ENCODE peak calls at places on chromosomes 6 and 20, in five cellular contexts. Z, R, H, V and X are unnamed samples.

GRCh38 chr6:112618796-112619195 is 271.7 kb downstream of the RFPL4B start:
- DNase-seq in Z (no peak), R (peak), V (no peak), H (no peak), X (no peak)

GRCh38 chr6:12163149-12163548 is 127.0 kb upstream of the EDN1 start:
- DNase-seq in R (no peak), V (no peak), H (no peak), Z (no peak), X (no peak)

GRCh38 chr20:38179846-38180245 is 14.8 kb upstream of the TGM2 start:
- DNase-seq in Z (no peak), H (no peak), V (no peak), R (no peak), X (no peak)

GRCh38 chr6:108616544-108616943 is 55.8 kb downstream of the FOXO3 start:
- DNase-seq in R (no peak), H (no peak), V (no peak), Z (no peak), X (no peak)

GRCh38 chr20:36865861-36866149 is 10.1 kb upstream of the TLDC2 start:
- DNase-seq in H (no peak), V (no peak), Z (no peak), R (no peak), X (no peak)

GRCh38 chr20:45937765-45938164 is 3.3 kb downstream of the PCIF1 start:
- DNase-seq in V (no peak), R (no peak), Z (no peak), H (no peak), X (no peak)

GRCh38 chr6:12815884-12816600 is 99.5 kb downstream of the PHACTR1 start:
- DNase-seq in V (no peak), Z (no peak), R (no peak), H (no peak), X (no peak)

GRCh38 chr20:22080985-22081384 is 375.5 kb downstream of the PAX1 start:
- DNase-seq in V (no peak), Z (no peak), R (no peak), H (no peak), X (no peak)

GRCh38 chr6:158143700-158144099 is 24.4 kb downstream of the SERAC1 start:
- DNase-seq in H (peak), Z (peak), V (no peak), R (peak), X (no peak)

GRCh38 chr6:43833223-43833995 is 63.4 kb downstream of the VEGFA start:
- DNase-seq in H (peak), R (no peak), Z (no peak), V (no peak), X (no peak)

GRCh38 chr20:34753706-34754461 is 49.7 kb downstream of the TP53INP2 start:
- DNase-seq in R (no peak), V (no peak), Z (no peak), H (no peak), X (no peak)

GRCh38 chr6:146028835-146029572 is at the start of gene GRM1:
- DNase-seq in Z (no peak), R (no peak), V (no peak), H (no peak), X (peak)

GRCh38 chr6:28922004-28922840 is 1.6 kb downstream of the TRIM27 start:
- DNase-seq in R (peak), V (no peak), H (peak), Z (peak), X (no peak)

GRCh38 chr6:5025911-5026819 is 22.3 kb upstream of the RPP40 start:
- DNase-seq in Z (no peak), R (peak), V (no peak), H (peak), X (peak)

GRCh38 chr6:32935551-32936246 is 5.1 kb downstream of the HLA-DMB start:
- DNase-seq in Z (no peak), H (no peak), R (no peak), V (no peak), X (no peak)

GRCh38 chr6:6916598-6916997 is 191.2 kb upstream of the RREB1 start:
- DNase-seq in H (no peak), R (no peak), V (no peak), Z (no peak), X (no peak)

GRCh38 chr6:106547961-106548453 is 81.3 kb downstream of the RTN4IP1 start:
- DNase-seq in H (peak), V (no peak), R (peak), Z (no peak), X (peak)

GRCh38 chr6:93418113-93418447 is 1.3 kb downstream of the EPHA7 start:
- DNase-seq in V (no peak), H (no peak), Z (peak), R (no peak), X (no peak)

GRCh38 chr20:50916257-50916656 is 15.0 kb downstream of the ADNP start:
- DNase-seq in V (no peak), H (no peak), Z (no peak), R (peak), X (no peak)

GRCh38 chr6:27752038-27752885 is 159.9 kb downstream of the OR2B2 start:
- DNase-seq in H (peak), Z (peak), R (peak), V (peak), X (peak)

GRCh38 chr20:18465536-18466200 is 1.2 kb downstream of the DZANK1 start:
- DNase-seq in Z (peak), V (peak), H (no peak), R (peak), X (no peak)

GRCh38 chr6:11833626-11834592 is 55.3 kb upstream of the ADTRP start:
- DNase-seq in H (no peak), Z (no peak), V (peak), R (peak), X (no peak)

GRCh38 chr6:119312875-119313338 is 36.7 kb downstream of the MAN1A1 start:
- DNase-seq in Z (no peak), H (peak), R (peak), V (no peak), X (no peak)

GRCh38 chr6:156780117-156780641 is 3.0 kb downstream of the ARID1B start:
- DNase-seq in H (peak), Z (peak), V (peak), R (peak), X (no peak)

GRCh38 chr6:156777866-156778614 is 862 bp downstream of the ARID1B start:
- DNase-seq in R (peak), Z (peak), H (peak), V (no peak), X (peak)

GRCh38 chr6:156778615-156779205 is 1.5 kb downstream of the ARID1B start:
- DNase-seq in R (peak), Z (no peak), H (peak), V (no peak), X (no peak)

GRCh38 chr6:156780962-156781705 is 4.0 kb downstream of the ARID1B start:
- DNase-seq in V (no peak), R (no peak), H (no peak), Z (no peak), X (no peak)

DNA sequence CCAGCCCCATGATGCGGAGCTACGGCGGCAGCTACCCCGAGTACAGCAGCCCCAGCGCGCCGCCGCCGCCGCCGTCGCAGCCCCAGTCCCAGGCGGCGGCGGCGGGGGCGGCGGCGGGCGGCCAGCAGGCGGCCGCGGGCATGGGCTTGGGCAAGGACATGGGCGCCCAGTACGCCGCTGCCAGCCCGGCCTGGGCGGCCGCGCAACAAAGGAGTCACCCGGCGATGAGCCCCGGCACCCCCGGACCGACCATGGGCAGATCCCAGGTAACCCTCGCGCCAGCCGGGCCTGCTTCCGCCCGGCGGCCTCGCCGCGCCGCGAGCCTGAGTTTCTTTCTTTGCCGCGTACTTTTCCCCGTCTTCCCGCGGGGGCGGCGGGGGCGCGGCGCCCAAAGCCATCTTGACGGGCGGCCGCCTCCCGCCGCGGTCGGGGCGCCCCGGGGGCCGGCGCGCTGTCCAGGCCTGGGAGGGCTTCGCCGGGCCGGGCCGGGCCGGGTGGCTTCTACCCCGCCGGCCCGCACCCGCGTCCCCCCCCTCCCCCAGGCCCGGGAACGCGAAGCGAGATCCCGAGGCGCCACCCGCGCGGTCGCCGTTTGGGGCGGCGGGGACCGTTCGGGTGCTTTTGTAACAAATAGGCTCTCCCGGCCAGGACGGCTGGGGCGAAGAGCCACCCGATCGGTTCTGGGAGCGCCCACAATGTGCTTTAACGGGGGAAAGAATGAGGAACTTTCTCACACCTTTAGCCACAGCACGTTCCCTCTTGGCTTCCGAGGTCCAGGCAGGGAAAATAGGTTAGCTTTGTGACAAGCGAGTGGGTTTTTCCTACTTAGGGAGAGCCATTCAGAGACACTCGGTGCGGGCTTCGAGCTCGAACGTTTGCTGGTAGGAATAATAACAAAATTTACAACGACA is 2.3 kb downstream of the ARID1B start:
- DNase-seq in V (no peak), Z (no peak), H (peak), R (peak), X (no peak)
- TF ChIP-seq HDAC2 in V (no peak), Z (no peak), H (no peak), R (no peak), X (no peak)

DNA sequence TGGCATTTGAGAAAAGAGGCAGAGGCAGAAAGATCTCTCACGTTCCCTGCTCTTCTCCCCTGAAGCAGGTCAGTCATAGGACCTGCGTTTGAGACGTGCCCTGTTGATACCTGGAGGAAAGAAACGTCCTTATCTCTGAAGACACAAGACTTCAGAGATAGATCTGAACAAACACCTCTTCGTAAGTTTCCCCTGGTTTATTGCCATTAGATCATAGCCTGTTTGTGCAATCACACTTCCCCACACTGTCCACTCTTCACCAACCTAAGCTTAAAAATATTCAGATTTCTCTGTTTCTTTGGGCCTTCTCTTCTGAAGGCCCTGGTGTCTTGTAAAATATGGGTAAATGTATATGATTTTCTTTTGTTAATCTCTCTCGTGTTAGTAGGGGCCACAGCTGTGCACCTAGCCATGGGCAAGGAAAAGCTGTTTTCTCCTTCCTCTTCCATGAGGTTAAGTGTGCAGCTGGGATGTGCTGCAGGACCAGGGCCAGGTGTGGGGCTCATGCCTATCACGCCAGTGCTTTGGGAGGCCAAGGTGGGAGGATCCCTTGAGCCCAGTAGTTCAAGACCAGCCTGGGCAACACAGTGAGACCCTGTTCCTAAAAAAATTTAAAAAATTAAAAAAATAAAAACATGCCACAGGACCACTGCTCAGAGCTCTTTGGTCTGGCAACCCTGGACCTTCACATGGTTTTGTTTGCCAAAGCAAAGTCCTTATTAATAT is 4.8 kb upstream of the SLC22A2 start:
- DNase-seq in Z (no peak), V (no peak), H (no peak), R (no peak), X (no peak)
- TF ChIP-seq HDAC2 in Z (no peak), V (no peak), H (no peak), R (no peak), X (no peak)

DNA sequence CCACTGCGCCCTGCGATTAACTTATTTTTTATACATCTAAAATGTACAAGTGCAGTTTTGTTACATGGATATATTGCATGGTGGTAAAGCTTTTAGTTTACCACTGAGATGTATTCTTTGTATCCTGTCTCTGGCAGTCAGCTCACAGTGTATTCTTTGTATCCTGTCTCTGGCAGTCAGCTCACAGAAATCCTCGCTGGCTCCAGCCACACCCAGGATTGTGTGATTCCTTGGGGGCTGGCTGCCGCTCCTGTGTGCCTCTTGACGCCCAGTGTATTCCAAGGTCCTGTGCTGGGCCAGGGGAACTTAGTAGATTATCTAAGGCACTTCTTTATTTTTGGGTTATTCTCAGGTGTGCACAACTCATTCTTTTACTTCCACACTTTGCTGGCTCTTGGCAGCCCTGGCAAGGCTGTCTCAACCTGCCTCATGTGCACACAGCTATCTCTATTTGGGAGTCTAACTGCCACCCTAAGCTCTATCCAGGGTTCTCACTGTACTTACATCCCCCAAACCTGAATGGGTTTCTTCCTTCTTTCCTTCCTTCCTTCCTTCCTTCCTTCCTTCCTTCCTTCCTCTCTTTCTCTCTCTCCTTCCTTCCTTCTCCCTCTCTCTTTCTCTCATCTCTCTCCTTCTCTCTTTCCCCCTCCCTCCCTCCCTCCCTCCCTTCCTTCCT is 12.4 kb upstream of the RNF24 start:
- DNase-seq in R (no peak), V (no peak), Z (no peak), H (no peak), X (no peak)
- TF ChIP-seq HDAC2 in R (no peak), V (no peak), Z (no peak), H (no peak), X (no peak)

GRCh38 chr20:44495257-44495656 is 19.6 kb downstream of the TTPAL start:
- DNase-seq in V (no peak), H (peak), Z (no peak), R (no peak), X (no peak)

GRCh38 chr20:44494266-44494665 is 18.6 kb downstream of the TTPAL start:
- DNase-seq in H (no peak), Z (no peak), R (no peak), V (no peak), X (no peak)

GRCh38 chr20:44496976-44497375 is 21.3 kb downstream of the TTPAL start:
- DNase-seq in V (no peak), Z (peak), H (no peak), R (no peak), X (no peak)

GRCh38 chr20:44494681-44495080 is 19.0 kb downstream of the TTPAL start:
- DNase-seq in H (no peak), V (no peak), Z (no peak), R (no peak), X (no peak)

GRCh38 chr20:44495802-44496481 is 20.3 kb downstream of the TTPAL start:
- DNase-seq in H (no peak), V (no peak), Z (peak), R (no peak), X (no peak)
- TF ChIP-seq HDAC2 in H (no peak), V (no peak), Z (no peak), R (no peak), X (no peak)

GRCh38 chr6:72787521-72788031 is 165.7 kb downstream of the KCNQ5 start:
- DNase-seq in H (no peak), V (no peak), R (no peak), Z (peak), X (no peak)

GRCh38 chr6:72783035-72783434 is 161.2 kb downstream of the KCNQ5 start:
- DNase-seq in V (no peak), R (no peak), Z (no peak), H (no peak), X (no peak)

GRCh38 chr6:72783667-72784066 is 161.8 kb downstream of the KCNQ5 start:
- DNase-seq in R (no peak), H (no peak), V (no peak), Z (no peak), X (no peak)

GRCh38 chr6:72784581-72784980 is 162.7 kb downstream of the KCNQ5 start:
- DNase-seq in H (no peak), V (no peak), R (no peak), Z (no peak), X (no peak)

DNA sequence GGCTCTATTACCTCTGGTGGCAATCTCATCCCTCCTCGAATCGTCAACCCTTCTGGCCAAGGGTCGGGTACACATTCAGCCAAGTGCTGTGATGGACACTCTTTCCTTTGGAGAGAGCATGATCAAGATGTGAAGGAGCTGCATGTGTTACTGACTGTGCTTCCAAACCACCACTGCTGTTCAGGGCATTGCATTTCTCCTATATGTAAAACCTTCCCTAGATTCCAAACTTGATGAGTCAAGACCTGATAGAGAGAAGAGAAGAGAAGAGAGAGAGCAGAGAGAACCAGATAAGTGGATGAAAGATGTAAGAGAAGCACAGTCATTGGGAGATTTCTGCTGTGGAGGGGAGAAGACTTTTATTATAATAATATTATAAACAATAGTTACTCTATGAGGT is 162.2 kb downstream of the KCNQ5 start:
- DNase-seq in V (no peak), R (no peak), Z (no peak), H (no peak), X (no peak)
- TF ChIP-seq HDAC2 in V (no peak), R (no peak), Z (no peak), H (no peak), X (no peak)

GRCh38 chr6:8155259-8156012 is 53.1 kb upstream of the EEF1E1 start:
- DNase-seq in Z (no peak), H (no peak), R (no peak), V (no peak), X (no peak)

GRCh38 chr6:8159966-8160365 is 57.6 kb upstream of the EEF1E1 start:
- DNase-seq in V (no peak), Z (no peak), R (no peak), H (no peak), X (no peak)

GRCh38 chr6:8157839-8158238 is 55.5 kb upstream of the EEF1E1 start:
- DNase-seq in V (no peak), Z (no peak), H (peak), R (no peak), X (no peak)
- TF ChIP-seq HDAC2 in V (no peak), Z (no peak), H (no peak), R (no peak), X (no peak)

DNA sequence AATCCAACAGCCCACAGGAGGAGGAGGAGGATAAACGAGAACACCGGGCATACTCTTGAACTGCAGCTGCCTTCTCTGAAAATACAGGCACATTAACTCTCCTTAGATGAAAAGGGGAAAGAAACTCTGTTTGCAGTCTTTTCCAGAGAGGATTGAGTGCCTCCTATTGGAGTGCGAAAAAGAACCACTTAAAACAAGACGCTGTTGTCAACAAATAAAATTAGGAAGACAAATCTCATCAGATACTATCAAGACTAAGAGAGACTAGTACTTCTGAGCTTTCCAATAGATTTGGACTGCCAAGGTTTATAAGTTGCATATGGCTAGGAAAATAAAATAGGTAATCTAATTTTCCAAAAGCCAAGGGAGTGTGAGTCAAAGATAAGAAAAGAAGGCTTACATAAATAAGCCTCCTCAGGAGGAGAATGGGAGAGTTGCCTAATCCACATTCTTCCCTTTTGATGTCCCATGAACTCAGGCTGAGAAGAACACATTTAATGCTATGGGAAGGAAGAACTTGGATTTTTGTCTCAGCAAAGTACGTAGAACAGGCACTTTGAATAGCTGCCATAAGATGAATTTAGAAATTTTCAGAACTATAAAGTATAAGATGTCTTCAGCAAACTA is 154.7 kb downstream of the ARHGAP18 start:
- DNase-seq in V (no peak), R (no peak), H (no peak), Z (no peak), X (no peak)
- TF ChIP-seq HDAC2 in V (no peak), R (no peak), H (no peak), Z (no peak), X (no peak)

DNA sequence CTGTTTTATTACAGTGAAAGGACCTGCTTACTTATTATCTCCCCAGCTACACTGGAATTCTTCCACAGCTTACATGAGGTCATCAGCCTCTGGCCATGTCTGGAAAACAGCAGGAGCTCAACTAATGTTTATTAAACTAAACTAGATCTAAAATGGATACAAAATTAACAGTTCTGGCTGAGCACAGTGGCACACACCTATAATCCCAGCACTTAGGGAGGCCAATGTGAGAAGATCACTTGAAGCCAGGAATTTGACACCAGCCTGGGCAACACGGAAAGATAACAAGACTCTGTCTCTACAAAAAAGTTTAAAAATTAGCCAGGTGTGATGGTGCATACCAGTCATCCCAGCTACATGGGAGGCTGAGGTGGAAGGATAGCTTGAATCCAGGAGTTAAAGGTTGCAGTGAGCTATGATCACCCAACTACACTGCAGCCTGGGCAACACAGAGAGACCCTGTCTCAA is 220.8 kb upstream of the MARCKS start:
- DNase-seq in Z (no peak), V (no peak), H (peak), R (no peak), X (no peak)
- TF ChIP-seq HDAC2 in Z (no peak), V (no peak), H (no peak), R (no peak), X (no peak)

GRCh38 chr20:16145919-16146318 is 427.3 kb downstream of the KIF16B start:
- DNase-seq in H (no peak), R (no peak), Z (no peak), V (no peak), X (no peak)
- TF ChIP-seq HDAC2 in H (no peak), R (no peak), Z (no peak), V (no peak), X (no peak)